ENCODE peak calls at places on chromosome 4, in seven cellular contexts. Z is NCI-H1092; U is heart left ventricle; Y is GM04504; S is naive B cell; N is stimulated activated CD8-positive, alpha-beta memory T cell treated with anti-CD3 and anti-CD28 coated beads, Interleukin-15, amount 100 ng/mL, for 4 hours; K is stromal cell of bone marrow. I is an unnamed sample.

GRCh38 chr4:28151314-28151713 is 1290.7 kb downstream of the STIM2 start:
- DNase-seq in K (no peak), Y (no peak), U (no peak), N (no peak), Z (no peak), S (no peak), I (no peak)

GRCh38 chr4:25879991-25880641 is 17.3 kb upstream of the SEL1L3 start:
- DNase-seq in N (no peak), S (no peak), K (no peak), U (no peak), Y (no peak), Z (no peak), I (no peak)

GRCh38 chr4:52402582-52402981 is 256.5 kb downstream of the USP46 start:
- DNase-seq in Z (no peak), S (no peak), N (no peak), K (no peak), Y (no peak), U (no peak), I (no peak)

GRCh38 chr4:164888096-164888495 is 11.1 kb downstream of the APELA start:
- DNase-seq in Y (no peak), K (peak; percentile 3), U (no peak), Z (no peak), N (no peak), S (no peak), I (no peak)

GRCh38 chr4:165537028-165537648 is 158.3 kb downstream of the CPE start:
- DNase-seq in K (peak; percentile 12), Z (peak; percentile 55), S (peak; percentile 3), N (no peak), U (no peak), Y (peak; percentile 10), I (no peak)

GRCh38 chr4:24433515-24434192 is 150.7 kb downstream of the DHX15 start:
- DNase-seq in N (no peak), K (no peak), S (no peak), U (no peak), Z (no peak), Y (no peak), I (no peak)

GRCh38 chr4:98685225-98686045 is 27.0 kb upstream of the TSPAN5 start:
- DNase-seq in K (no peak), Y (no peak), Z (no peak), N (no peak), S (no peak), U (no peak), I (no peak)

GRCh38 chr4:17336524-17336941 is 175.4 kb downstream of the QDPR start:
- DNase-seq in U (no peak), Y (no peak), S (no peak), K (no peak), Z (no peak), N (peak; percentile 70), I (no peak)

GRCh38 chr4:40875507-40876150 is 125.9 kb downstream of the NSUN7 start:
- DNase-seq in S (no peak), Y (no peak), Z (no peak), N (no peak), K (no peak), U (no peak), I (no peak)

GRCh38 chr4:87009095-87009648 is 74.4 kb downstream of the AFF1 start:
- DNase-seq in S (peak; percentile 41), N (no peak), Z (no peak), U (no peak), K (no peak), Y (no peak), I (no peak)

GRCh38 chr4:52925531-52925968 is 63.4 kb downstream of the RASL11B start:
- DNase-seq in K (no peak), Y (no peak), U (no peak), Z (no peak), N (no peak), S (no peak), I (no peak)

GRCh38 chr4:1746265-1746691 is 25.0 kb downstream of the TACC3 start:
- DNase-seq in Y (no peak), S (peak; percentile 80), K (peak; percentile 21), U (peak; percentile 68), Z (peak; percentile 54), N (peak; percentile 60), I (no peak)

GRCh38 chr4:164725066-164725465 is 28.9 kb upstream of the SMIM31 start:
- DNase-seq in N (no peak), S (no peak), Y (no peak), U (no peak), K (no peak), Z (no peak), I (no peak)

GRCh38 chr4:91734682-91735081 is 569.1 kb upstream of the GRID2 start:
- DNase-seq in Y (no peak), N (no peak), S (no peak), Z (no peak), U (no peak), K (no peak), I (no peak)

GRCh38 chr4:139651282-139652194 is 14.1 kb upstream of the MGST2 start:
- DNase-seq in U (peak; percentile 92), N (peak; percentile 20), K (peak; percentile 65), Z (peak; percentile 54), Y (peak; percentile 48), S (peak; percentile 57), I (no peak)

GRCh38 chr4:156933633-156934258 is 37.9 kb downstream of the PDGFC start:
- DNase-seq in U (no peak), S (no peak), N (no peak), K (peak; percentile 43), Z (no peak), Y (peak; percentile 60), I (no peak)

GRCh38 chr4:15654556-15655222 is 468 bp downstream of the FBXL5 start:
- DNase-seq in S (no peak), K (no peak), Z (peak; percentile 54), N (no peak), Y (no peak), U (peak; percentile 62), I (no peak)

GRCh38 chr4:140743194-140743931 is 12.8 kb downstream of the TBC1D9 start:
- DNase-seq in Z (no peak), S (peak; percentile 73), K (no peak), N (no peak), U (no peak), Y (no peak), I (no peak)

GRCh38 chr4:3384771-3385701 is 56.7 kb upstream of the HGFAC start:
- DNase-seq in N (no peak), Z (no peak), K (no peak), S (no peak), Y (no peak), U (peak; percentile 74), I (no peak)

GRCh38 chr4:70110917-70111316 is 43.1 kb upstream of the PRR27 start:
- DNase-seq in S (no peak), Z (no peak), K (no peak), N (no peak), U (no peak), Y (no peak), I (no peak)

GRCh38 chr4:108342325-108342986 is 173.7 kb upstream of the LEF1 start:
- DNase-seq in Y (no peak), S (no peak), U (no peak), N (peak; percentile 9), Z (no peak), K (no peak), I (no peak)

GRCh38 chr4:103372002-103372558 is 173.9 kb upstream of the CENPE start:
- DNase-seq in K (no peak), N (no peak), Y (no peak), S (no peak), U (no peak), Z (no peak), I (no peak)

GRCh38 chr4:129545599-129546278 is 449.8 kb downstream of the C4orf33 start:
- DNase-seq in Y (no peak), N (no peak), U (peak; percentile 85), Z (peak; percentile 3), S (no peak), K (no peak), I (no peak)

GRCh38 chr4:61527886-61528285 is 327.8 kb downstream of the ADGRL3 start:
- DNase-seq in N (no peak), U (no peak), Y (no peak), S (no peak), K (no peak), Z (no peak), I (no peak)

GRCh38 chr4:118756958-118757357 is 71.8 kb downstream of the METTL14 start:
- DNase-seq in U (no peak), Z (no peak), N (no peak), S (no peak), K (no peak), Y (no peak), I (no peak)

GRCh38 chr4:14149469-14150030 is 522.0 kb upstream of the BOD1L1 start:
- DNase-seq in N (no peak), S (no peak), Z (no peak), K (no peak), Y (no peak), U (no peak), I (no peak)

GRCh38 chr4:148300877-148301276 is 141.3 kb downstream of the NR3C2 start:
- DNase-seq in Z (no peak), Y (no peak), N (no peak), U (no peak), K (no peak), S (no peak), I (no peak)

GRCh38 chr4:185504098-185505047 is 30.9 kb downstream of the PDLIM3 start:
- DNase-seq in N (no peak), S (no peak), Y (no peak), K (no peak), Z (no peak), U (peak; percentile 92), I (no peak)

GRCh38 chr4:108544504-108544903 is 75.9 kb upstream of the RPL34 start:
- DNase-seq in Y (peak; percentile 35), U (no peak), K (peak; percentile 65), N (no peak), Z (no peak), S (no peak), I (no peak)

GRCh38 chr4:141215030-141215429 is 5.7 kb upstream of the ZNF330 start:
- DNase-seq in U (no peak), N (no peak), S (no peak), K (no peak), Y (no peak), Z (no peak), I (no peak)

GRCh38 chr4:187016101-187016500 is 292.4 kb upstream of the FAT1 start:
- DNase-seq in N (no peak), S (no peak), Y (no peak), K (no peak), U (no peak), Z (no peak), I (no peak)

GRCh38 chr4:2396781-2397368 is 21.6 kb downstream of the ZFYVE28 start:
- DNase-seq in S (no peak), Y (no peak), Z (no peak), N (no peak), U (no peak), K (no peak), I (no peak)

I was measured in cortex of kidney.